ENCODE peak calls at places on chromosomes 4 and X, in six cellular contexts. D is cardiac muscle cell, Z is smooth muscle cell of the brain vasculature, I is Peyer's patch, A is NCI-H1092, X is fibroblast of mammary gland. W is an unnamed sample.

GRCh38 chr4:26475716-26476115 is 14.6 kb downstream of the CCKAR start:
- DNase-seq in A (no peak), I (no peak), D (no peak), X (no peak), Z (no peak), W (no peak)

GRCh38 chrX:88284844-88285243 is 462.2 kb upstream of the CPXCR1 start:
- DNase-seq in A (no peak), D (no peak), Z (no peak), X (no peak), I (no peak), W (no peak)

GRCh38 chr4:55880652-55881280 is 27.3 kb downstream of the EXOC1 start:
- DNase-seq in X (no peak), A (no peak), D (no peak), Z (no peak), I (no peak), W (no peak)

GRCh38 chrX:107716816-107717700 is 58.5 kb downstream of the TSC22D3 start:
- DNase-seq in X (peak), A (no peak), Z (no peak), I (peak), D (peak), W (peak)

GRCh38 chr4:146349306-146349705 is 135.0 kb downstream of the REELD1 start:
- DNase-seq in Z (no peak), D (no peak), X (no peak), A (no peak), I (no peak), W (no peak)

GRCh38 chr4:99144070-99144469 is at the start of gene ADH4:
- DNase-seq in Z (no peak), D (no peak), A (no peak), I (peak), X (peak), W (no peak)

GRCh38 chrX:107713205-107714195 is 62.1 kb downstream of the TSC22D3 start:
- DNase-seq in A (no peak), Z (no peak), D (no peak), I (peak), X (peak), W (no peak)

GRCh38 chrX:38651625-38652601 is 90.6 kb downstream of the TSPAN7 start:
- DNase-seq in I (no peak), Z (no peak), A (no peak), X (no peak), D (no peak), W (no peak)

GRCh38 chr4:41129128-41129754 is 85.1 kb downstream of the APBB2 start:
- DNase-seq in Z (no peak), D (peak), I (no peak), X (no peak), A (peak), W (no peak)

GRCh38 chr4:87354168-87355102 is 31.8 kb upstream of the HSD17B13 start:
- DNase-seq in D (no peak), I (no peak), Z (no peak), A (no peak), X (peak), W (no peak)

GRCh38 chr4:128570380-128570779 is 239.1 kb upstream of the JADE1 start:
- DNase-seq in I (peak), X (peak), Z (no peak), A (no peak), D (no peak), W (no peak)

GRCh38 chrX:77404318-77404878 is 42.8 kb upstream of the FGF16 start:
- DNase-seq in A (no peak), D (no peak), X (no peak), Z (no peak), I (no peak), W (no peak)

GRCh38 chr4:52173470-52174055 is 122.5 kb downstream of the SPATA18 start:
- DNase-seq in X (peak), Z (peak), D (no peak), I (no peak), A (no peak), W (no peak)

GRCh38 chrX:95318882-95319281 is 1365.8 kb upstream of the DIAPH2 start:
- DNase-seq in D (peak), Z (no peak), A (no peak), I (no peak), X (peak), W (peak)

GRCh38 chrX:38166478-38167083 is 54.1 kb downstream of the SRPX start:
- DNase-seq in A (no peak), I (no peak), X (peak), D (peak), Z (no peak), W (peak)

GRCh38 chr4:88008133-88008621 is 742 bp downstream of the PKD2 start:
- DNase-seq in Z (no peak), A (peak), D (peak), I (peak), X (peak), W (peak)

GRCh38 chr4:153513596-153513995 is 47.4 kb downstream of the TMEM131L start:
- DNase-seq in I (no peak), A (no peak), X (peak), Z (no peak), D (no peak), W (no peak)

GRCh38 chrX:102067966-102068723 is 57.3 kb upstream of the TCEAL2 start:
- DNase-seq in Z (no peak), A (peak), D (peak), X (peak), I (no peak), W (peak)